ENCODE peak calls at places on chromosomes 5 and 9, in five cellular contexts. G, X, O, Q and F are unnamed samples.

GRCh38 chr5:79495311-79495710 is 18.6 kb downstream of the HOMER1 start:
- DNase-seq in O (no peak), X (no peak), Q (no peak), G (no peak), F (peak)

GRCh38 chr9:133580416-133580738 is 28.8 kb downstream of the FAM163B start:
- DNase-seq in O (no peak), X (no peak), G (no peak), Q (no peak), F (no peak)

GRCh38 chr9:93259490-93260289 is 75.8 kb downstream of the WNK2 start:
- DNase-seq in O (no peak), X (no peak), G (no peak), Q (no peak), F (no peak)

GRCh38 chr5:140312067-140312790 is 9.3 kb upstream of the PFDN1 start:
- DNase-seq in X (peak), Q (peak), O (no peak), G (no peak), F (peak)

GRCh38 chr5:89396262-89396975 is 513.4 kb upstream of the MEF2C start:
- DNase-seq in X (no peak), O (no peak), Q (no peak), G (no peak), F (peak)

GRCh38 chr9:133945977-133946753 is 46.0 kb downstream of the VAV2 start:
- DNase-seq in G (peak), O (no peak), X (no peak), Q (no peak), F (no peak)

GRCh38 chr5:113221294-113222176 is 213.3 kb downstream of the TSSK1B start:
- DNase-seq in G (no peak), Q (no peak), X (no peak), O (no peak), F (peak)

GRCh38 chr5:165642366-165642765 is 2136.9 kb downstream of the MAT2B start:
- DNase-seq in O (no peak), X (no peak), G (no peak), Q (no peak), F (no peak)